ENCODE peak calls at places on chromosomes 7 and 10, in five cellular contexts. J, T, N, E and Y are unnamed samples.

GRCh38 chr10:124641282-124642075 is 102.7 kb downstream of the FAM53B start:
- ATAC-seq in J (peak; percentile 81), T (peak; percentile 79), N (peak; percentile 52), E (peak; percentile 36), Y (peak; percentile 92)

GRCh38 chr7:24472093-24472492 is 101.2 kb upstream of the PALS2 start:
- ATAC-seq in J (no peak), E (no peak), N (no peak), T (no peak), Y (peak; percentile 78)

GRCh38 chr7:102426268-102427031 is 6.9 kb upstream of the ORAI2 start:
- ATAC-seq in T (peak; percentile 90), J (peak; percentile 71), E (peak; percentile 37), N (peak; percentile 75), Y (peak; percentile 83)

GRCh38 chr10:24616536-24616935 is 107.2 kb downstream of the ARHGAP21 start:
- ATAC-seq in N (no peak), T (no peak), J (no peak), E (no peak), Y (peak; percentile 63)

GRCh38 chr7:82044497-82045080 is 274.7 kb upstream of the HGF start:
- ATAC-seq in T (no peak), J (no peak), E (peak; percentile 74), N (no peak), Y (no peak)

GRCh38 chr10:17144757-17145156 is 15.1 kb upstream of the CUBN start:
- ATAC-seq in N (no peak), J (peak; percentile 29), E (no peak), T (peak; percentile 68), Y (peak; percentile 96)

GRCh38 chr10:51363415-51363814 is 289.1 kb downstream of the PRKG1 start:
- ATAC-seq in J (no peak), T (no peak), E (no peak), N (no peak), Y (no peak)

GRCh38 chr10:98458812-98459211 is 12.1 kb upstream of the HPS1 start:
- ATAC-seq in T (no peak), J (no peak), N (no peak), E (no peak), Y (no peak)

GRCh38 chr10:22737587-22737986 is 23.2 kb upstream of the PIP4K2A start:
- ATAC-seq in J (no peak), N (no peak), T (no peak), E (no peak), Y (no peak)

GRCh38 chr7:2980406-2981102 is 63.1 kb downstream of the CARD11 start:
- ATAC-seq in J (no peak), E (no peak), T (peak; percentile 67), N (peak; percentile 15), Y (no peak)

GRCh38 chr7:135669774-135670173 is 7.5 kb downstream of the STMP1 start:
- ATAC-seq in E (no peak), N (no peak), J (no peak), T (no peak), Y (no peak)

GRCh38 chr10:88115968-88116367 is 252.5 kb downstream of the PTEN start:
- ATAC-seq in N (no peak), E (no peak), T (no peak), J (no peak), Y (no peak)

GRCh38 chr10:28328346-28328745 is 25.5 kb upstream of the MPP7 start:
- ATAC-seq in J (no peak), E (no peak), T (no peak), N (no peak), Y (no peak)

GRCh38 chr7:135481600-135481979 is 28.3 kb downstream of the CNOT4 start:
- ATAC-seq in J (no peak), N (no peak), E (no peak), T (no peak), Y (no peak)

GRCh38 chr10:5710854-5711253 is 26.2 kb downstream of the TASOR2 start:
- ATAC-seq in J (peak; percentile 53), T (no peak), N (no peak), E (no peak), Y (no peak)

GRCh38 chr7:106737202-106737562 is 76.2 kb upstream of the CCDC71L start:
- ATAC-seq in E (peak; percentile 76), N (no peak), J (no peak), T (no peak), Y (no peak)

GRCh38 chr7:151409555-151410404 is at the start of gene WDR86:
- ATAC-seq in E (no peak), J (peak; percentile 4), N (peak; percentile 33), T (no peak), Y (no peak)

GRCh38 chr7:33061282-33061928 is 1.2 kb downstream of the NT5C3A start:
- ATAC-seq in J (no peak), T (no peak), E (no peak), N (no peak), Y (no peak)

GRCh38 chr10:72037266-72037665 is 51.1 kb downstream of the SPOCK2 start:
- ATAC-seq in T (no peak), E (no peak), N (no peak), J (no peak), Y (no peak)

GRCh38 chr7:66514050-66514449 is 114.6 kb upstream of the KCTD7 start:
- ATAC-seq in T (no peak), E (peak; percentile 66), J (no peak), N (no peak), Y (no peak)

GRCh38 chr7:14252458-14252857 is 263.0 kb upstream of the ETV1 start:
- ATAC-seq in T (no peak), N (no peak), E (peak; percentile 94), J (no peak), Y (no peak)

GRCh38 chr7:120519224-120519623 is 246.2 kb downstream of the KCND2 start:
- ATAC-seq in T (no peak), N (no peak), E (no peak), J (no peak), Y (no peak)

GRCh38 chr7:107045195-107045960 is 873 bp downstream of the PRKAR2B start:
- ATAC-seq in T (no peak), J (no peak), E (no peak), N (no peak), Y (no peak)